ENCODE peak calls at places on chromosomes 4 and X, in seven cellular contexts. G is osteocyte; K is NT2/D1; U is iPS DF 6.9; H is BJ; Z is uterus; L is stimulated activated CD4-positive, alpha-beta T cell treated with anti-CD3 and anti-CD28 coated beads, Interleukin-4, amount 100 ng/mL, for 48 hours. P is an unnamed sample.
A peak's percentile ranks its signal among the peaks of the same experiment; 100 is the strongest.

GRCh38 chrX:142204522-142205433 is at the start of gene MAGEC2:
- DNase-seq in G (no peak), K (no peak), U (no peak), H (no peak), Z (no peak), L (no peak), P (no peak)

GRCh38 chrX:116240446-116240845 is 69.9 kb downstream of the AGTR2 start:
- DNase-seq in G (no peak), K (no peak), U (no peak), H (no peak), Z (no peak), L (no peak), P (peak; percentile 36)

GRCh38 chr4:7365472-7366179 is 69.1 kb downstream of the PSAPL1 start:
- DNase-seq in G (no peak), K (no peak), U (no peak), H (no peak), Z (no peak), L (no peak), P (no peak)

GRCh38 chrX:30278365-30278764 is 30.8 kb downstream of the NR0B1 start:
- DNase-seq in G (no peak), K (no peak), U (no peak), H (no peak), Z (no peak), L (no peak), P (peak; percentile 53)

GRCh38 chrX:968391-968790 is 244.1 kb downstream of the CRLF2 start:
- DNase-seq in G (no peak), K (no peak), U (no peak), H (no peak), Z (no peak), L (no peak), P (no peak)

GRCh38 chr4:16896871-16897270 is 1.6 kb downstream of the LDB2 start:
- DNase-seq in G (no peak), K (no peak), U (no peak), H (no peak), Z (no peak), L (no peak), P (no peak)

GRCh38 chr4:90960433-90960832 is 833.2 kb downstream of the CCSER1 start:
- DNase-seq in G (no peak), K (no peak), U (no peak), H (no peak), Z (no peak), L (no peak), P (no peak)

GRCh38 chr4:39037491-39037825 is 5.2 kb upstream of the TMEM156 start:
- DNase-seq in G (no peak), K (no peak), U (no peak), H (no peak), Z (no peak), L (no peak), P (peak; percentile 95)

GRCh38 chr4:83231620-83232056 is 53.0 kb downstream of the COQ2 start:
- DNase-seq in G (no peak), K (no peak), U (no peak), H (no peak), Z (no peak), L (no peak), P (peak; percentile 61)

GRCh38 chrX:70134116-70134477 is 850 bp downstream of the IGBP1 start:
- DNase-seq in G (no peak), K (no peak), U (no peak), H (no peak), Z (no peak), L (no peak), P (peak; percentile 2)

GRCh38 chrX:103101280-103102042 is 8.5 kb upstream of the NXF3 start:
- DNase-seq in G (peak; percentile 34), K (peak; percentile 51), U (no peak), H (no peak), Z (no peak), L (no peak), P (no peak)

GRCh38 chr4:141132689-141133145 is 552 bp downstream of the RNF150 start:
- DNase-seq in G (peak; percentile 88), K (no peak), U (no peak), H (no peak), Z (peak; percentile 58), L (no peak), P (no peak)

P was measured in renal cortical epithelial cell.